ENCODE peak calls at places on chromosomes 13 and 19, in four cellular contexts. One of them, this sample, is unnamed.
A peak's percentile ranks its signal among the peaks of the same experiment; 100 is the strongest.

GRCh38 chr13:40618581-40619478 is 47.6 kb downstream of the FOXO1 start:
- DNase-seq in HepG2: no peak
- DNase-seq in GM12878: no peak
- DNase-seq in H1: no peak
- DNase-seq in this sample: no peak

GRCh38 chr13:40692946-40693345 is 26.5 kb upstream of the FOXO1 start:
- DNase-seq in H1: no peak
- DNase-seq in GM12878: peak; percentile 56
- DNase-seq in HepG2: no peak
- DNase-seq in this sample: no peak

GRCh38 chr19:40613669-40614594 is 12.8 kb downstream of the LTBP4 start:
- DNase-seq in GM12878: peak; percentile 57
- DNase-seq in HepG2: no peak
- DNase-seq in H1: peak; percentile 88
- DNase-seq in this sample: peak; percentile 62

GRCh38 chr13:46119883-46120614 is 15.2 kb upstream of the CPB2 start:
- DNase-seq in H1: no peak
- DNase-seq in HepG2: no peak
- DNase-seq in GM12878: no peak
- DNase-seq in this sample: peak; percentile 20

GRCh38 chr19:54248016-54248601 is 5.5 kb upstream of the LILRA6 start:
- DNase-seq in HepG2: no peak
- DNase-seq in GM12878: no peak
- DNase-seq in H1: no peak
- DNase-seq in this sample: no peak

GRCh38 chr19:30017172-30017571 is 75.1 kb downstream of the URI1 start:
- DNase-seq in H1: no peak
- DNase-seq in GM12878: peak; percentile 50
- DNase-seq in HepG2: no peak
- DNase-seq in this sample: no peak

GRCh38 chr13:113851480-113851803 is 12.4 kb downstream of the GAS6 start:
- DNase-seq in HepG2: no peak
- DNase-seq in H1: no peak
- DNase-seq in GM12878: no peak
- DNase-seq in this sample: no peak

GRCh38 chr13:22967669-22968068 is 213.1 kb upstream of the SGCG start:
- DNase-seq in H1: no peak
- DNase-seq in GM12878: no peak
- DNase-seq in HepG2: no peak
- DNase-seq in this sample: no peak

GRCh38 chr13:101661839-101662238 is 209.4 kb downstream of the ITGBL1 start:
- DNase-seq in H1: no peak
- DNase-seq in GM12878: no peak
- DNase-seq in HepG2: no peak
- DNase-seq in this sample: no peak

GRCh38 chr19:5397804-5398692 is 57.2 kb upstream of the ZNRF4 start:
- DNase-seq in HepG2: peak; percentile 16
- DNase-seq in H1: peak; percentile 68
- DNase-seq in GM12878: no peak
- DNase-seq in this sample: peak; percentile 49

GRCh38 chr13:41631296-41631965 is 174.1 kb downstream of the RGCC start:
- DNase-seq in GM12878: no peak
- DNase-seq in H1: no peak
- DNase-seq in HepG2: no peak
- DNase-seq in this sample: no peak

GRCh38 chr13:24221007-24221406 is 60.5 kb downstream of the SPATA13 start:
- DNase-seq in HepG2: peak; percentile 84
- DNase-seq in H1: no peak
- DNase-seq in GM12878: no peak
- DNase-seq in this sample: no peak

GRCh38 chr19:5394907-5395505 is 54.4 kb upstream of the PTPRS start:
- DNase-seq in H1: peak; percentile 72
- DNase-seq in GM12878: no peak
- DNase-seq in HepG2: no peak
- DNase-seq in this sample: no peak

GRCh38 chr19:57664269-57665127 is 4.2 kb upstream of the ZSCAN4 start:
- DNase-seq in HepG2: peak; percentile 39
- DNase-seq in GM12878: no peak
- DNase-seq in H1: peak; percentile 83
- DNase-seq in this sample: peak; percentile 22

GRCh38 chr13:95492044-95492801 is 60.3 kb upstream of the CLDN10 start:
- DNase-seq in GM12878: no peak
- DNase-seq in HepG2: no peak
- DNase-seq in H1: no peak
- DNase-seq in this sample: peak; percentile 51

GRCh38 chr13:39311619-39312018 is 273.4 kb downstream of the NHLRC3 start:
- DNase-seq in GM12878: no peak
- DNase-seq in HepG2: no peak
- DNase-seq in H1: no peak
- DNase-seq in this sample: no peak

GRCh38 chr19:35461050-35461449 is 13.0 kb downstream of the FFAR2 start:
- DNase-seq in GM12878: no peak
- DNase-seq in H1: no peak
- DNase-seq in HepG2: no peak
- DNase-seq in this sample: no peak

GRCh38 chr13:50200562-50200961 is 185.3 kb downstream of the KCNRG start:
- DNase-seq in HepG2: no peak
- DNase-seq in GM12878: no peak
- DNase-seq in H1: no peak
- DNase-seq in this sample: no peak

GRCh38 chr19:32876919-32877285 is 7.3 kb upstream of the SLC7A9 start:
- DNase-seq in HepG2: no peak
- DNase-seq in GM12878: no peak
- DNase-seq in H1: peak; percentile 26
- DNase-seq in this sample: no peak

GRCh38 chr13:95243207-95243606 is 58.0 kb downstream of the ABCC4 start:
- DNase-seq in HepG2: no peak
- DNase-seq in GM12878: no peak
- DNase-seq in H1: no peak
- DNase-seq in this sample: no peak

GRCh38 chr19:1262687-1263123 is 6.4 kb upstream of the CIRBP start:
- DNase-seq in H1: no peak
- DNase-seq in HepG2: no peak
- DNase-seq in GM12878: no peak
- DNase-seq in this sample: no peak

GRCh38 chr19:48842744-48843162 is 6.5 kb upstream of the HSD17B14 start:
- DNase-seq in HepG2: peak; percentile 58
- DNase-seq in GM12878: no peak
- DNase-seq in H1: peak; percentile 75
- DNase-seq in this sample: no peak

GRCh38 chr13:38582133-38582532 is 104.7 kb upstream of the FREM2 start:
- DNase-seq in HepG2: peak; percentile 47
- DNase-seq in GM12878: no peak
- DNase-seq in H1: no peak
- DNase-seq in this sample: peak; percentile 16

GRCh38 chr13:26964278-26965057 is 203.9 kb upstream of the GPR12 start:
- DNase-seq in HepG2: no peak
- DNase-seq in H1: no peak
- DNase-seq in GM12878: no peak
- DNase-seq in this sample: no peak

DNA sequence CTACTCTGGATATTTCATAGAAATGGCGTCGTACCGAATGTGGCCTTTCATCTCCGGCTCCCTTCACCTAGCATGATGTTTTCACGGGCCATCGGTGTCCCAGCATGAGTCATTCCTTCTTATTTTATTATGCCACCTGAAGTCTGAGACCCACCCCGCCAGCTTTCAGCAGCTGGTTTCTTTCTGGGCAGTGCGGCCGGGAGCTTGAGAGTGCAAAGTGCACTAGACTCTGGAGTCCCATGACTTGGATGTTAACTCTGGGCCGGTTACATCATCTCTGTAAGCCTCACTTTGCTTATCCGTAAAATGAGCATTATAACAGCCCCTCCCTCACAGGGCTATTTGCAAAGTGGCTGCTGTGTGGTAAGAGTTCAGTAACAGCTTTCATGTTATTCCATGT is 5.8 kb upstream of the KMT5C start:
- DNase-seq in GM12878: no peak
- DNase-seq in HepG2: peak; percentile 91
- DNase-seq in H1: no peak
- DNase-seq in this sample: no peak
- TF ChIP-seq SUZ12 in GM12878: no peak
- TF ChIP-seq SUZ12 in HepG2: no peak
- TF ChIP-seq SUZ12 in H1: no peak
- TF ChIP-seq SUZ12 in this sample: no peak

GRCh38 chr13:42680748-42681147 is 100.6 kb upstream of the FAM216B start:
- DNase-seq in GM12878: no peak
- DNase-seq in HepG2: no peak
- DNase-seq in H1: no peak
- DNase-seq in this sample: no peak
- TF ChIP-seq YY1 in GM12878: no peak
- TF ChIP-seq YY1 in HepG2: no peak
- TF ChIP-seq YY1 in H1: no peak
- TF ChIP-seq YY1 in this sample: no peak

GRCh38 chr19:27793128-27793643 is 1419.8 kb downstream of the UQCRFS1 start:
- DNase-seq in HepG2: peak; percentile 87
- DNase-seq in H1: peak; percentile 83
- DNase-seq in GM12878: peak; percentile 61
- DNase-seq in this sample: peak; percentile 86
- TF ChIP-seq SUZ12 in HepG2: no peak
- TF ChIP-seq SUZ12 in H1: no peak
- TF ChIP-seq SUZ12 in GM12878: no peak
- TF ChIP-seq SUZ12 in this sample: no peak

DNA sequence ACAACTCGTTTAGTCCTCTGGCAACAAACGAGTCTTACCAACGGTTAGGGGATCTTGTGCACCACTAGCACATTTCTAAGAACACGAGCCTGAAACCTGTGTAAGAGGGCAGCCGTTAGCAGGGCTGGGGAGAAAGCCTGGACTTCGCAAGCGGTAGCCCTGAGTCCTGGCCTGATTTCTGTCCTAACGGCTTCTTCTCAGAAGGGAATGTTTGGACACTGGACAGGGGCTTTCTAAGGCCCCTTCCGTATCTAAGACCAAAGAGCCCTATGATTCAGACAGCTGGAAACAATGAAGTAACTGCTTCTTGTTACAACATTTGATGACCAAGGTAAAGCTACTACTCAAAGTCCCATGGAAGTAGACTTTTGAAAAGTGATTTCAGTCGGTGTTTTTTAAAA is 2.2 kb downstream of the ANKRD10 start:
- DNase-seq in HepG2: peak; percentile 54
- DNase-seq in H1: no peak
- DNase-seq in GM12878: no peak
- DNase-seq in this sample: no peak
- TF ChIP-seq YY1 in HepG2: no peak
- TF ChIP-seq YY1 in H1: no peak
- TF ChIP-seq YY1 in GM12878: no peak
- TF ChIP-seq YY1 in this sample: no peak

GRCh38 chr19:12930002-12930645 is 3.4 kb downstream of the FARSA start:
- DNase-seq in H1: no peak
- DNase-seq in GM12878: no peak
- DNase-seq in HepG2: no peak
- DNase-seq in this sample: no peak

GRCh38 chr19:12936582-12936981 is 1.8 kb upstream of the CALR start:
- DNase-seq in GM12878: no peak
- DNase-seq in HepG2: no peak
- DNase-seq in H1: no peak
- DNase-seq in this sample: no peak

GRCh38 chr19:12932392-12933286 is 872 bp downstream of the FARSA start:
- DNase-seq in GM12878: no peak
- DNase-seq in H1: no peak
- DNase-seq in HepG2: no peak
- DNase-seq in this sample: no peak

GRCh38 chr19:12935071-12935470 is 1.6 kb upstream of the FARSA start:
- DNase-seq in GM12878: no peak
- DNase-seq in HepG2: no peak
- DNase-seq in H1: no peak
- DNase-seq in this sample: no peak

DNA sequence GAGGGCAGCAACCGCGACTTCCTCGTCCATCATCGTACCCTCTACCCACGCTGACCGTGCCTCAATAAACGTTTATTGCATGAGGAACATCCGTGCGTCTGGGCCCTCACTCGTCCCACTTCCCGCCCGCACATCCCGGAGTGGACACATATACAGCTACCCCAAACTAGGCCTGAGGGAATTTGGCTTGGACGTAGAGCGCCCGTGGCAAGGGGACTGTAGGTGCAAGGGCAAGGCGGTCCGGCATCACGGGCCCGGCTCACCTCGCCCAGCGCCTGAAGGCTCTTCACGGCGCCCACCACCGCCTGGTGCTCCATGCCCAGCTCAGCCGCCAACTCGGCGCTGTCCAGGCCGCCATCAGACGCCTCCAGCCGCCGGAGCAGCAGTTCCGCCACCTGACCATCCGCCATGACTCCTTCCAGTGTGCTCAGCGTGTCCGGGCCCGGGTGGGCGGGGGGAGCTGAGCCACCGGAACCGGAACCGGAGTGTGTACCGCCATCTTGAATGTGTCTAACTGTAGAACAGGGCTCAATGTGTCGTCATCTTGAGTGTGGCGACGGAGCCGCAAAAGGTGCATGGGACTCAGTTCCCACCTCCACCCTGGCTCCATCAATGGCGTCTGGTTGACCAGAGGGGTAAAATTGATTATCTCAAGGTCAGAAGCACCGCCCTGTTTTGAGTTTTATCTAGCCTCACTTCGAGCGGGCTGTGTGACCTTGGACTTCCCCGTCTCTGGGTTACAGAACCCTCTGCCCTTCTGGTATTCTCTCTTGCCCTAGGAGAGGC is at the start of gene FARSA:
- DNase-seq in H1: peak; percentile 88
- DNase-seq in HepG2: peak; percentile 84
- DNase-seq in GM12878: peak; percentile 80
- DNase-seq in this sample: peak; percentile 88
- TF ChIP-seq SUZ12 in H1: no peak
- TF ChIP-seq SUZ12 in HepG2: no peak
- TF ChIP-seq SUZ12 in GM12878: no peak
- TF ChIP-seq SUZ12 in this sample: no peak

GRCh38 chr13:109833940-109834339 is 47.6 kb upstream of the IRS2 start:
- DNase-seq in HepG2: no peak
- DNase-seq in H1: no peak
- DNase-seq in GM12878: no peak
- DNase-seq in this sample: no peak
- TF ChIP-seq YY1 in HepG2: no peak
- TF ChIP-seq YY1 in H1: no peak
- TF ChIP-seq YY1 in GM12878: no peak
- TF ChIP-seq YY1 in this sample: no peak

DNA sequence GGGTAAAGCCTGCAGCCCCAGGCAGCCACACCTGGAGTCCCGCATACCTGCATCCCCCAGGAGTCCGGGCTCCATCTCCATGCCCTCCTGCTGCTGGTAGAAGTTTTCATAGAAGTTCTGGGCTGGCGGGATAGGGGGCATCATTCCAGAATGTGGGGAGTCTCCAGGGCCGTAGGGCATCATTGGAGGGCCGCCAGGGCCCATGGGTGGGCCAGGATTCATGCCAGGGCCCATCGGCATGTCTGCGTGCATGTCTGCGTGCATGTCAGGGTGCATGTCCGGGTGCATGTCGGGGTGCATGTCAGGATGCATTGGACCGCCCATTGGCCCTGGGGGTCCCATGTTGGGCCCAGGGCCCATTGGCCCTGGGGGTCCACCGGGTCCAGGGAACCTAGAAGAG is 23.3 kb upstream of the TMEM160 start:
- DNase-seq in HepG2: no peak
- DNase-seq in H1: no peak
- DNase-seq in GM12878: no peak
- DNase-seq in this sample: no peak
- TF ChIP-seq SUZ12 in HepG2: no peak
- TF ChIP-seq SUZ12 in H1: no peak
- TF ChIP-seq SUZ12 in GM12878: no peak
- TF ChIP-seq SUZ12 in this sample: no peak